ENCODE peak calls at places on chromosomes 4 and X, in seven cellular contexts. T is cardiac fibroblast; H is activated CD4-positive, alpha-beta T cell treated with anti-CD3 and anti-CD28 coated beads, Interleukin-2, amount 10 ng/mL, durations not matched to agents 7 days and 5 days; G is stomach; A is Right ventricle myocardium superior; Q is anterior cingulate cortex; W is B cell. B is an unnamed sample.

GRCh38 chrX:71976753-71977152 is 66.1 kb downstream of the NHSL2 start:
- DNase-seq in A (no peak), Q (no peak), W (no peak), T (peak; percentile 11), G (no peak), H (no peak), B (no peak)

GRCh38 chr4:102180080-102180479 is 165.2 kb downstream of the SLC39A8 start:
- DNase-seq in A (no peak), W (no peak), T (peak; percentile 8), Q (no peak), G (no peak), H (no peak), B (no peak)

GRCh38 chr4:40194602-40195161 is 2.1 kb upstream of the RHOH start:
- DNase-seq in W (no peak), G (no peak), A (no peak), T (peak; percentile 35), Q (no peak), H (peak; percentile 77), B (no peak)

GRCh38 chr4:152382057-152382785 is 153.7 kb downstream of the FBXW7 start:
- DNase-seq in W (no peak), G (no peak), T (peak; percentile 39), Q (no peak), H (no peak), A (no peak), B (no peak)

GRCh38 chr4:15392053-15392805 is 35.6 kb upstream of the C1QTNF7 start:
- DNase-seq in G (no peak), T (no peak), Q (no peak), H (no peak), A (no peak), W (no peak), B (no peak)

GRCh38 chr4:25085621-25086020 is 54.9 kb upstream of the LGI2 start:
- DNase-seq in G (no peak), A (peak; percentile 57), Q (no peak), H (no peak), T (no peak), W (peak; percentile 3), B (no peak)

GRCh38 chrX:150574824-150575409 is 6.5 kb downstream of the MTM1 start:
- DNase-seq in T (no peak), G (no peak), A (no peak), W (no peak), Q (no peak), H (peak; percentile 14), B (no peak)

GRCh38 chr4:29277381-29277780 is 1442.8 kb upstream of the PCDH7 start:
- DNase-seq in T (peak; percentile 2), G (no peak), W (no peak), A (no peak), H (no peak), Q (no peak), B (no peak)

GRCh38 chrX:29852767-29853166 is 362.6 kb upstream of the MAGEB2 start:
- DNase-seq in G (no peak), Q (no peak), H (no peak), A (no peak), W (no peak), T (peak; percentile 41), B (no peak)

GRCh38 chr4:6069845-6070709 is 51.8 kb upstream of the C4orf50 start:
- DNase-seq in G (no peak), Q (no peak), H (no peak), T (no peak), A (no peak), W (no peak), B (no peak)

GRCh38 chrX:68717663-68718442 is 70.4 kb downstream of the STARD8 start:
- DNase-seq in G (peak; percentile 13), T (no peak), H (no peak), W (no peak), A (no peak), Q (no peak), B (no peak)

GRCh38 chr4:153619811-153620210 is 64.3 kb upstream of the TLR2 start:
- DNase-seq in W (no peak), A (no peak), H (no peak), G (no peak), T (no peak), Q (no peak), B (no peak)

GRCh38 chrX:42472727-42473126 is 305.2 kb downstream of the PPP1R2C start:
- DNase-seq in W (no peak), H (no peak), A (no peak), Q (no peak), G (no peak), T (no peak), B (no peak)

GRCh38 chrX:49190783-49191032 is 4.5 kb upstream of the PRICKLE3 start:
- DNase-seq in H (no peak), A (no peak), W (no peak), T (no peak), Q (no peak), G (no peak), B (no peak)

GRCh38 chrX:46665232-46666162 is 91.9 kb downstream of the CHST7 start:
- DNase-seq in A (no peak), T (no peak), H (no peak), W (no peak), Q (no peak), G (no peak), B (no peak)

GRCh38 chrX:12894074-12894691 is 12.2 kb upstream of the TLR8 start:
- DNase-seq in H (peak; percentile 55), G (peak; percentile 57), T (peak; percentile 34), W (peak; percentile 57), A (peak; percentile 48), Q (peak; percentile 3), B (peak; percentile 27)

GRCh38 chrX:93637591-93637990 is 35.8 kb downstream of the NAP1L3 start:
- DNase-seq in H (no peak), A (no peak), W (no peak), G (no peak), T (no peak), Q (no peak), B (no peak)

GRCh38 chr4:174559894-174560293 is 37.6 kb upstream of the HPGD start:
- DNase-seq in H (no peak), W (no peak), G (no peak), Q (no peak), A (no peak), T (no peak), B (no peak)

GRCh38 chrX:53445977-53446376 is 11.8 kb upstream of the HSD17B10 start:
- DNase-seq in A (peak; percentile 47), H (peak; percentile 57), Q (peak; percentile 7), G (peak; percentile 44), W (no peak), T (peak; percentile 48), B (peak; percentile 60)

GRCh38 chrX:134373736-134374135 is 86.2 kb upstream of the HPRT1 start:
- DNase-seq in W (no peak), T (no peak), G (no peak), Q (no peak), H (no peak), A (no peak), B (no peak)

GRCh38 chr4:121411151-121411744 is 30.4 kb upstream of the QRFPR start:
- DNase-seq in T (no peak), Q (no peak), G (no peak), H (no peak), A (no peak), W (no peak), B (no peak)

GRCh38 chr4:125323547-125324100 is 8.9 kb downstream of the FAT4 start:
- DNase-seq in G (no peak), T (peak; percentile 76), W (no peak), Q (no peak), H (no peak), A (no peak), B (no peak)

GRCh38 chrX:150566734-150567182 is 1.7 kb upstream of the MTM1 start:
- DNase-seq in Q (peak; percentile 30), T (no peak), A (no peak), G (no peak), W (no peak), H (no peak), B (no peak)

GRCh38 chr4:76799139-76799538 is 98.8 kb downstream of the SOWAHB start:
- DNase-seq in A (no peak), H (no peak), T (no peak), Q (no peak), G (no peak), W (no peak), B (no peak)

GRCh38 chr4:98568896-98569663 is 89.3 kb downstream of the TSPAN5 start:
- DNase-seq in T (no peak), Q (peak; percentile 38), G (no peak), W (no peak), A (no peak), H (no peak), B (no peak)

GRCh38 chr4:26229974-26230373 is 90.8 kb upstream of the RBPJ start:
- DNase-seq in T (no peak), Q (no peak), W (no peak), H (no peak), G (no peak), A (no peak), B (no peak)

GRCh38 chr4:56434599-56435000 is 815 bp downstream of the PPAT start:
- DNase-seq in G (peak; percentile 59), Q (peak; percentile 34), H (no peak), W (no peak), T (peak; percentile 76), A (no peak), B (peak; percentile 26)

GRCh38 chrX:9911479-9911878 is 55.7 kb upstream of the CLDN34 start:
- DNase-seq in T (peak; percentile 59), W (no peak), G (no peak), A (no peak), Q (no peak), H (no peak), B (no peak)

GRCh38 chrX:107574054-107574683 is 54.1 kb upstream of the PRPS1 start:
- DNase-seq in W (no peak), H (no peak), G (no peak), A (no peak), T (peak; percentile 35), Q (no peak), B (no peak)

GRCh38 chrX:135931644-135932487 is 38.4 kb downstream of the SAGE1 start:
- DNase-seq in Q (no peak), G (peak; percentile 64), W (no peak), A (no peak), H (peak; percentile 32), T (peak; percentile 41), B (no peak)

GRCh38 chr4:169103966-169104412 is 93.9 kb upstream of the CBR4 start:
- DNase-seq in Q (no peak), G (no peak), W (no peak), A (no peak), H (no peak), T (no peak), B (no peak)

GRCh38 chrX:119240356-119240755 is 4.3 kb downstream of the PGRMC1 start:
- DNase-seq in T (peak; percentile 41), G (no peak), H (no peak), A (no peak), Q (no peak), W (no peak), B (no peak)

GRCh38 chrX:9940397-9940796 is 26.8 kb upstream of the CLDN34 start:
- DNase-seq in T (peak; percentile 33), G (no peak), H (no peak), Q (peak; percentile 43), A (no peak), W (no peak), B (peak; percentile 39)

GRCh38 chrX:149473092-149473491 is 32.0 kb downstream of the IDS start:
- DNase-seq in A (no peak), H (no peak), T (no peak), Q (no peak), G (no peak), W (no peak), B (no peak)

GRCh38 chrX:22323541-22323940 is 50.8 kb downstream of the CBLL2 start:
- DNase-seq in T (peak; percentile 44), W (no peak), H (no peak), G (no peak), Q (no peak), A (no peak), B (no peak)

GRCh38 chrX:56232221-56233082 is at the start of gene KLF8:
- DNase-seq in T (no peak), W (peak; percentile 64), A (peak; percentile 55), G (peak; percentile 44), H (peak; percentile 54), Q (no peak), B (no peak)

GRCh38 chrX:118698516-118699247 is 28.7 kb upstream of the IL13RA1 start:
- DNase-seq in A (no peak), T (no peak), Q (peak; percentile 7), H (no peak), W (peak; percentile 40), G (no peak), B (no peak)